ENCODE peak calls at places on chromosomes 16 and 17, in seven cellular contexts. T, W, Q, Y, A, H and M are unnamed samples.

GRCh38 chr17:42016411-42016831 is 818 bp downstream of the DNAJC7 start:
- DNase-seq in T (no peak), A (no peak), H (no peak), Y (no peak), W (no peak), Q (no peak), M (no peak)

GRCh38 chr17:59668816-59669215 is 38.4 kb downstream of the PTRH2 start:
- DNase-seq in A (no peak), Q (no peak), W (peak; percentile 68), Y (no peak), H (no peak), T (no peak), M (no peak)

GRCh38 chr16:49311823-49312222 is 30.2 kb upstream of the CBLN1 start:
- DNase-seq in A (no peak), Y (no peak), T (no peak), W (no peak), H (no peak), Q (no peak), M (no peak)

GRCh38 chr16:87437911-87438610 is 45.9 kb downstream of the MAP1LC3B start:
- DNase-seq in T (no peak), Y (no peak), W (no peak), H (no peak), A (no peak), Q (no peak), M (no peak)

GRCh38 chr17:2227025-2227699 is 76.4 kb downstream of the SMG6 start:
- DNase-seq in T (no peak), H (no peak), W (no peak), A (no peak), Q (no peak), Y (no peak), M (no peak)

GRCh38 chr17:39563476-39563875 is 44.2 kb downstream of the NEUROD2 start:
- DNase-seq in Y (no peak), W (no peak), H (no peak), T (peak; percentile 62), Q (no peak), A (no peak), M (peak; percentile 17)

GRCh38 chr17:74176546-74177001 is 26.9 kb upstream of the RPL38 start:
- DNase-seq in A (no peak), Y (peak; percentile 14), T (peak; percentile 35), Q (peak; percentile 63), W (peak; percentile 69), H (peak; percentile 31), M (peak; percentile 84)

GRCh38 chr16:11583889-11584565 is 2.7 kb downstream of the LITAF start:
- DNase-seq in A (no peak), W (no peak), Q (peak; percentile 69), Y (no peak), T (no peak), H (no peak), M (no peak)

GRCh38 chr17:81251943-81252301 is 12.8 kb downstream of the NDUFAF8 start:
- DNase-seq in W (no peak), Y (no peak), T (no peak), H (no peak), Q (no peak), A (no peak), M (peak; percentile 85)

GRCh38 chr17:39716879-39717536 is 13.3 kb downstream of the MIEN1 start:
- DNase-seq in T (no peak), Q (peak; percentile 81), H (no peak), Y (no peak), W (no peak), A (no peak), M (no peak)